ENCODE peak calls at places on chromosomes 2 and 18, in five cellular contexts. T is SK-N-SH, O is HCT116, C is HepG2, J is K562. V is an unnamed sample.

GRCh38 chr18:77374106-77374505 is 124.5 kb downstream of the GALR1 start:
- DNase-seq in T (no peak), O (no peak), C (no peak), J (no peak), V (no peak)

GRCh38 chr18:67597759-67598158 is 81.2 kb upstream of the DSEL start:
- DNase-seq in T (no peak), O (no peak), C (no peak), J (no peak), V (peak)

GRCh38 chr2:76850969-76851368 is 671.2 kb downstream of the LRRTM4 start:
- DNase-seq in T (no peak), O (no peak), C (no peak), J (no peak), V (no peak)

GRCh38 chr2:148531175-148532048 is 113.1 kb upstream of the EPC2 start:
- DNase-seq in T (no peak), O (no peak), C (no peak), J (no peak), V (no peak)

GRCh38 chr2:218000137-218000536 is 2.7 kb downstream of the TNS1 start:
- DNase-seq in T (no peak), O (no peak), C (no peak), J (no peak), V (no peak)

GRCh38 chr2:69975853-69976462 is 14.5 kb upstream of the ASPRV1 start:
- DNase-seq in T (no peak), O (no peak), C (peak), J (peak), V (no peak)

GRCh38 chr2:207473203-207473865 is 56.4 kb upstream of the CREB1 start:
- DNase-seq in T (peak), O (peak), C (peak), J (no peak), V (no peak)

GRCh38 chr2:216002274-216002673 is 11.1 kb downstream of the MREG start:
- DNase-seq in T (no peak), O (no peak), C (no peak), J (no peak), V (no peak)

GRCh38 chr2:64273524-64274398 is 129.5 kb upstream of the PELI1 start:
- DNase-seq in T (peak), O (no peak), C (peak), J (no peak), V (peak)

GRCh38 chr2:162697111-162697510 is 141.5 kb downstream of the KCNH7 start:
- DNase-seq in T (no peak), O (no peak), C (no peak), J (no peak), V (no peak)

DNA sequence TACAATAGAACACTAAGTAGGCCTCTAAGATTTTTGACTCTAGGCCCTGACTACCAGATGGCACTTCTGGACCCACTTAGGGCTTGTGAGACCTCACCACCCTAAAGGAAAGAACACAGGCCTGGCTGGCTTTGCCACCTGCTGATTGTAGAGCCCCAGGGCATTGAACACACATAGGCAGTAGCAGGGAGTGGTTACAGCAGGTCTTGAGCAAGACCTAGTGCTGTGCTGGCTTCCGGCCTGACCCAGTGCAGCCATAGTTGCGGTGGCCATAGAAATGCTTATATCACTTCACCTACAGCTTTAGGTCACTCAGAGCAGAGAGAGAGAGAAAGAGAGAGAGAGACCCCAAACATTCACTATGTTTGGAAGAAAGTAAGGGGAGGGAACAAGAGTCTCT is 223.2 kb downstream of the LRATD1 start:
- DNase-seq in T (no peak), O (no peak), C (no peak), J (no peak), V (no peak)
- TF ChIP-seq JUND in T (no peak), O (no peak), C (no peak), J (no peak), V (no peak)

DNA sequence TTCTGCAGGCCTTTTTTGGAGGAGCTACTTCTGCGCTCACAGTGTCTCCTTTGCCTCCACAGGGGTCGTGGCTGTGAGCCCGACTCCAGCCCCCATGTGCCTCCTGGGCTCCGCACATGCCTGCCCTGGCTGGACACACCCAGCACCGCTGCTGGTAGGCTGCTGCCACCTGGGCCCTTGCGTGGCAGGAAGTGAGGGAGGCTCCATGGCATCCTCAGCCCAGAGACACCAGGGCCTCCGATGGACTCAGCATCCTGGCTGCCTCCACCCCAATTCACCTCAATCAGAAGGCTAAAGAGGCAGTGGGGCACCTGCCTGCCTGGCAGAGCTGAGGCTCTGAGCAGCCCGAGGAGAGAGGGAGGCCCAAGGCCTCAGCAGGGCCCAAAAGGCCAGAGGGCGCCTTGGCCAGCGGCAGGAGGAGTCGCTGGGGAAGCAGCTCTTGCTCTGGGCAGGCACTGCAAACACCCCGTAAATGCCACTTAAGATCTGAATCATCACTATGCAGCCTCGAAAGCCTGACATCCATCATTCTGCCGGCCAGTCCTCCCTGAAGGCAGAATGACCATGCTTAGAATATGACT is 68.3 kb upstream of the OTOS start:
- DNase-seq in T (no peak), O (no peak), C (no peak), J (no peak), V (no peak)
- TF ChIP-seq JUND in T (no peak), O (no peak), C (no peak), J (no peak), V (no peak)

DNA sequence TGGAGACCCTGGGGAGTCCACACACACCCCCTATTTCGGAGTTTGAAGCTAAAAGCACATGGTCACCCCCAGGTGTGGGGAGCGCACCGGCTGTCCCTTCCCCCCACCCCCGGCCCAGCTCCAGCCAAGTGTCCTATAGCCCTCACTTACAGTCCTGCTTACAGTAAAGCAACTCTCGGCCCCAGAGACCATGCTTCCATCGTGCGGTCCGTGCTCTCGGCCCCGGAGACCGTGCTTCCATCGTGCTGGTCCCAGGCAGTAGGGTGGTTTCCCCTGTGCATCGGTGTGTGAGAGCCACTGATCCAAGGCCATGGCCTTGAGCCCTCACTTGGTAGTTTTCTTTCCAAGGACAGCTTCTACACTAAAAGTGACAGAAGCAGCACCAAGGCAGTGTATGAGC is 48.7 kb downstream of the GBX2 start:
- DNase-seq in T (no peak), O (no peak), C (no peak), J (no peak), V (no peak)
- TF ChIP-seq JUND in T (no peak), O (no peak), C (no peak), J (no peak), V (no peak)

GRCh38 chr2:191835100-191835499 is 11.8 kb downstream of the CAVIN2 start:
- DNase-seq in T (no peak), O (no peak), C (no peak), J (no peak), V (no peak)
- TF ChIP-seq JUND in T (no peak), O (no peak), C (no peak), J (no peak), V (no peak)

DNA sequence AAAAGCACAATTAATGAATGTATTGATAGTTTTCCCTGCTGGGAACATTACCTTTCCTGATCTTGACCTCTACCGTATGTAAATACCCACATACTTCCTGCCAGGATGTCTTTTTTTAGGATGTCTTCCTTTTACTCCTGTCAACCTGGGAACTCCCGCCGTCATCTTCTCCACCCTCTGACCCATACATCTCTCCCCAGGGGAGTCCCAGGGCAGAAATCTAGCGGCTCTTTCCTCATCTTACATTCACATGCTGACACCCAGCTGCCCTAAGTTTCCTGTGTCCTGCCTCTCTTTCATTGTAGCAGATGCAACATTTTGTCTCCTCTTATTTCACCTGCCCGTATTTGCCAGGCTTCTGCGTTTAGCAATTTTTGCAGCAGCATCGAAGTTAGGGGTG is 107.8 kb downstream of the CRIM1 start:
- DNase-seq in T (no peak), O (no peak), C (no peak), J (no peak), V (no peak)
- TF ChIP-seq JUND in T (no peak), O (no peak), C (no peak), J (no peak), V (no peak)

DNA sequence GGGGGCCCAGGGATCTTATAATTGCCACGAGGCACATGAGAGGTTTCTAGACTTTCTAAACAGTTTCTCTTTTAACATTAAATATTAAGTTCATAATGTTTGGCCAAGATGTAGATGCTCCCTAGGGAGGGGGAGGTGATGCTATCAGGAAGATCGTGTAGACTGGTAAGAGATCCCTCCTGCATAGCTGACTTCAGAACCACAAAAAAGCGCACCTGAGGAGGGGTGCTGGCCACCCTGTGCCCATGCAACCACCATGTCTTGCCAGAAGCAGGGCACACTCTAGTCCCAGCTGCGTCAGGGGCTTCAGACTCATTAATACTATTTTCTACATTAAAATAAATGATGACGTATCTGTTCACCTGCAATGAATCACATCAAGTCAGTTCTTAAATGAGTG is 103.4 kb upstream of the SLC35G4 start:
- DNase-seq in T (no peak), O (no peak), C (no peak), J (no peak), V (no peak)
- TF ChIP-seq JUND in T (no peak), O (no peak), C (no peak), J (no peak), V (no peak)

DNA sequence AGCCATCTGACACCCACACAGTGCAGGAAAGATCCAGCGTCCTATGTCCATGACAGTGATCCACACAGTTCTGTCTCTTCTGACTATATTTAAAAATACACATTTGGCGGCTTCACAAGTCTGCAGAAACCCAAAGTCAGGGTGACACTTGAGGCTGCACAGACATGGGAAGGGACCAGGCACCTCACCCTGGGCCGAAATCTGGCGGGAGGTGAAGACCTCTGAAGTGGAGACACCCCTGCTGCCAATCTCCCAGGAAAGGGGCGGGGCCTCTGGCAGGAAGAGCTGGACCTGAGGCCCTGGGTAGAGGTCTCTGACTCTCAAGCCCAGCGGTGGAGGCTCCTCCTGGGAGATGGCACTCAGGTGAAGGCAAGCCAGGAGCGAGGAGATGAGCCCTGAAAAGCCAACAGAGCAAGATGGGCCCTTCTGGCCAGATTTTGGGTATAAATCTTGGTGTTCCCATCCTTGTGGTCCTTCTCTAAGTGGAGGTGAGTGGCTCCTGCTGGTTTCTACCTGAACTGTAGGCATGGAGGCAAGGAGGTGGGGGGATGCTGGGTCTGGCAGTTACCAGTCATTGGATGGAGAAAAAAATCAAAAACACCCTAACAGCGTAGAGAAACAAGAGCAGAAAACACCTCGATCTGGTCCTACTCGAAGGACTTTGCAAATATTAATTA is 248.4 kb downstream of the HDAC4 start:
- DNase-seq in T (no peak), O (no peak), C (no peak), J (no peak), V (no peak)
- TF ChIP-seq JUND in T (no peak), O (no peak), C (no peak), J (no peak), V (no peak)

DNA sequence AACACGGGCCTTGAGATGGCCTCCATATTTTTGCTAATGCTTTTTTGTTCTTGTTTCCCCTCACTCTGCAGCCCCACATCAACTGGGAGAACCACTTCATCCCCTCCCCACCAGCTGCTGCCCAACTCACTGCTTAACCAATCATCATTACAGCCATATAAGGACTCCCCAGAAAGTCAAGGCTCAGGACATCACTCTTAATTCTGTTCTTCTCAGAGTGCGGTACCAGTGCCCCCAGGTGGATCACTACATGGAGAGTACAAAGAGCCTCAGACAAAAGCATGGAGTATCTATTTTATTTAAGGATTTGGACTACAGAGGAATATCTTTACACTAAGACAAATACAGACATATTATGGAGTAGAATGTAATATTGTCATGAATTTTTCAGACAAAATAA is 340.6 kb downstream of the PAX3 start:
- DNase-seq in T (no peak), O (no peak), C (no peak), J (no peak), V (no peak)
- TF ChIP-seq JUND in T (no peak), O (no peak), C (no peak), J (no peak), V (no peak)

V was measured in T47D.